ENCODE peak calls at places on chromosomes 6 and 20, in six cellular contexts. M, Y, D, F, H and W are unnamed samples.

GRCh38 chr6:56541736-56542366 is 100.8 kb downstream of the DST start:
- DNase-seq in M (no peak), Y (no peak), D (no peak), F (no peak), H (no peak), W (no peak)

GRCh38 chr20:45816951-45817651 is 4.7 kb downstream of the UBE2C start:
- DNase-seq in M (no peak), Y (no peak), D (no peak), F (no peak), H (no peak), W (no peak)

GRCh38 chr6:72733045-72733444 is 111.2 kb downstream of the KCNQ5 start:
- DNase-seq in M (no peak), Y (no peak), D (no peak), F (no peak), H (no peak), W (no peak)

GRCh38 chr6:6818078-6818639 is 229.6 kb downstream of the LY86 start:
- DNase-seq in M (no peak), Y (no peak), D (no peak), F (no peak), H (no peak), W (no peak)

GRCh38 chr6:12097791-12098190 is 85.7 kb downstream of the HIVEP1 start:
- DNase-seq in M (peak; percentile 28), Y (peak; percentile 48), D (no peak), F (no peak), H (no peak), W (peak; percentile 11)

GRCh38 chr6:31060162-31060561 is 49.9 kb downstream of the MUC22 start:
- DNase-seq in M (no peak), Y (no peak), D (no peak), F (no peak), H (no peak), W (no peak)

GRCh38 chr6:140858381-140858971 is 1274.2 kb upstream of the GJE1 start:
- DNase-seq in M (peak; percentile 52), Y (peak; percentile 64), D (no peak), F (no peak), H (no peak), W (no peak)

GRCh38 chr20:6663751-6664388 is 103.6 kb upstream of the BMP2 start:
- DNase-seq in M (no peak), Y (peak; percentile 17), D (no peak), F (peak; percentile 29), H (no peak), W (no peak)

GRCh38 chr20:11084508-11084907 is 410.7 kb upstream of the JAG1 start:
- DNase-seq in M (no peak), Y (no peak), D (no peak), F (no peak), H (no peak), W (no peak)

GRCh38 chr6:168213121-168213524 is 106.5 kb downstream of the DACT2 start:
- DNase-seq in M (no peak), Y (no peak), D (no peak), F (no peak), H (no peak), W (no peak)

GRCh38 chr20:50369225-50370035 is 140.8 kb upstream of the PTPN1 start:
- DNase-seq in M (no peak), Y (no peak), D (no peak), F (no peak), H (peak; percentile 49), W (no peak)

GRCh38 chr6:1670711-1671462 is 61.2 kb downstream of the FOXC1 start:
- DNase-seq in M (peak; percentile 69), Y (peak; percentile 11), D (peak; percentile 53), F (no peak), H (no peak), W (no peak)

GRCh38 chr20:59662856-59663512 is 58.6 kb downstream of the PHACTR3 start:
- DNase-seq in M (no peak), Y (no peak), D (no peak), F (no peak), H (no peak), W (no peak)

GRCh38 chr20:58271596-58272460 is 37.7 kb upstream of the RAB22A start:
- DNase-seq in M (peak; percentile 71), Y (no peak), D (no peak), F (no peak), H (no peak), W (no peak)

GRCh38 chr20:8223096-8223870 is 91.2 kb downstream of the PLCB1 start:
- DNase-seq in M (peak; percentile 94), Y (peak; percentile 91), D (peak; percentile 91), F (no peak), H (no peak), W (peak; percentile 28)

GRCh38 chr6:28742668-28743270 is 181.0 kb downstream of the TRIM27 start:
- DNase-seq in M (peak; percentile 72), Y (peak; percentile 90), D (peak; percentile 59), F (no peak), H (no peak), W (no peak)

GRCh38 chr6:75230484-75231325 is 12.9 kb downstream of the COX7A2 start:
- DNase-seq in M (peak; percentile 67), Y (peak; percentile 81), D (peak; percentile 67), F (no peak), H (no peak), W (peak; percentile 38)

GRCh38 chr20:40110241-40110910 is 578.7 kb downstream of the MAFB start:
- DNase-seq in M (no peak), Y (no peak), D (no peak), F (no peak), H (no peak), W (no peak)

GRCh38 chr6:116096979-116097816 is 3.5 kb upstream of the NT5DC1 start:
- DNase-seq in M (peak; percentile 44), Y (peak; percentile 47), D (peak; percentile 49), F (no peak), H (no peak), W (no peak)

GRCh38 chr6:139990865-139991264 is 616.4 kb upstream of the CITED2 start:
- DNase-seq in M (peak; percentile 52), Y (peak; percentile 54), D (peak; percentile 32), F (no peak), H (no peak), W (no peak)

GRCh38 chr20:59008715-59009336 is 1.8 kb upstream of the CTSZ start:
- DNase-seq in M (no peak), Y (no peak), D (no peak), F (no peak), H (no peak), W (no peak)

GRCh38 chr6:95249176-95249575 is 328.2 kb upstream of the MANEA start:
- DNase-seq in M (peak; percentile 80), Y (peak; percentile 81), D (peak; percentile 46), F (no peak), H (no peak), W (no peak)

GRCh38 chr6:4172368-4172767 is 37.0 kb upstream of the ECI2 start:
- DNase-seq in M (no peak), Y (no peak), D (no peak), F (no peak), H (no peak), W (no peak)

GRCh38 chr20:64064145-64064698 is 1.2 kb downstream of the TCEA2 start:
- DNase-seq in M (peak; percentile 32), Y (peak; percentile 64), D (peak; percentile 45), F (no peak), H (no peak), W (no peak)

GRCh38 chr6:125636671-125637070 is 112.8 kb upstream of the HEY2 start:
- DNase-seq in M (no peak), Y (no peak), D (no peak), F (no peak), H (no peak), W (no peak)

GRCh38 chr6:7112741-7113313 is 5.1 kb downstream of the RREB1 start:
- DNase-seq in M (no peak), Y (no peak), D (no peak), F (no peak), H (peak; percentile 31), W (no peak)

GRCh38 chr6:165886169-165886568 is 223.1 kb upstream of the PDE10A start:
- DNase-seq in M (no peak), Y (no peak), D (no peak), F (no peak), H (no peak), W (no peak)
- TF ChIP-seq CTCF in M (no peak), Y (no peak), D (no peak), F (no peak), H (no peak), W (no peak)

DNA sequence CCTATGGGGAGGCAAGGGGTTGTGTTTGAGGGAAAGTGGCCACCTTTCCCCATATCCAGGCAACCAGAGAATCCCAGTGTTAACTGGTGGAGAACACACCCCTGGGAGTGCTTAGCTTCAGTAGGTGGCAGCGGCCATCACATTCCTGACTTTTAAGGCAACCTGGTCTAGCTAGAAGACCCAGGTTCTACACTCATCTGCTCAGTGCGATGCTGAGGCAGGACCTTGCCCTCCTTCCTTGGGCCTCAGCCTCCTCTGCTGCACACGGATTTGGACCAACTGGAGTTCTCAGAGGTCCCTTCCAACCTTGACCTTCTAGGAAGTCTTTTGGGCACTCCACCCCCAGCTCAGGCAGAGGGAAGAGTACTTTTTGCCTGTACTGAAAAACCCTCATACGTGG is 3.0 kb downstream of the CCND3 start:
- DNase-seq in M (no peak), Y (no peak), D (no peak), F (no peak), H (no peak), W (no peak)
- H3K4me3 ChIP-seq in M (no peak overlapping the region), Y (no peak overlapping the region), D (no peak overlapping the region), F (no peak overlapping the region), H (no peak overlapping the region), W (no peak overlapping the region)

DNA sequence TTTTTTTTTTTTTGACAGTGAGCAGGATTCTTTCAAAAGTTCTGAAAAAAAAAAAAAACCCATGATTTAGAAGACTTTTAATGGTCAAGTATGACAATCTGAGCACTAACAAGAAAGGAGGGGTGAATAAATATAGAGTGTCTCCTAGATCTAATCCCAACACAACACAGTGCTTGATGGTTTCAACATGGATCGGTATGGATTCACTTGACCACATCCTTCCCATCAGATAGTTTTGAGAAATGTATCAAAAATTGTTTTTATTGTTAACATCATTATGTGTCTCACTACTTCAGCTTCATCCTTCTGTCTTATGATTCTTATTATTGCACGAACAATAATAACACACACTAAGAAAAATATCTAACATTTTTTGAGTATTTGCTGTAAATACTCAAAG is 21.0 kb downstream of the KIF13A start:
- DNase-seq in M (no peak), Y (peak; percentile 53), D (no peak), F (no peak), H (no peak), W (no peak)
- TF ChIP-seq CTCF in M (no peak), Y (no peak), D (no peak), F (no peak), H (no peak), W (no peak)

DNA sequence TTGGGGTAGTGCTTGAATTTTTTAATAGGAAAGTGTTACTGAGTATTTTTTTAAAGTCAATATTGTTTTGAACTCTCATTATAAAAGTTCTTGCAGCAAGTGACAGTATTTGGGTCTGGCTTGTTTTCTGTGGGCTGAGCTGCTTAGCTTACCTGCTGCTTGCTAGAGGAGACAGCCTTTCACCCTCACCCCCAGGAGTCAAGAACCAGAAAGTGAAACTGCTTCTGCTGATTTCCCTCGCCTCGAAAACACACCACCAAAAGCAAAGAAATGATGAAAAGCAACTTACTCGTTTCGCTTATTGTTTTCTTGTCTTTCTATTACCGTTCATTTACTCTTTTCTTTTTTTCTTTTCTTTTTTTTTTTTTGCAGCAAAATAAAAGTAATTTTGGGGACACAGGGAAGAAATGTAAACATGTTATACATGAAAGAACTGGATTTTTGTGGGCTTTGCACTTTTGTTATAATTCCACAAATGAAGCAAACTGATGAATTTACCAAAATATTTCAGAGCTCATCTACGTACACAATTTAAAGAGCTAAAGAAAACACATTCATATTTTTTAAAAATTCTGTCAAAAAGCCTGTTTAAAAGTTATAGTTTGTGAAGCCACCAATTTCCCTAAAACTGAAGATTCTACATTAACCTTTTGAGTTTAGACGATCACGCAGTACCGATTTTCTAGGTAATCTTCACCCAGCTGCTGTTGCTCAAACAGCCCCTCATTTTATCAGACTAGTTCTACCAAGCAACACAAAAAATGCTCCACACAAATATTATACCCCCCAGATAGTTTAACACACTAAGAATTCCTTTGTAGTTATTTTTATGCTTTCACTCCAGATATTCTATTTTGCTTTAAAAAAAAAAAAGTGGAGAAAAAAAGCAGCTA is 1.7 kb downstream of the SCML4 start:
- DNase-seq in M (no peak), Y (no peak), D (no peak), F (no peak), H (no peak), W (no peak)
- H3K4me3 ChIP-seq in M (no peak overlapping the region), Y (no peak overlapping the region), D (no peak overlapping the region), F (no peak overlapping the region), H (no peak overlapping the region), W (no peak overlapping the region)